ENCODE peak calls at places on chromosome 1, in six cellular contexts. F is HCT116, N is HepG2, U is H1, W is GM12878, B is K562. S is an unnamed sample.

GRCh38 chr1:20484526-20485462 is 1.2 kb downstream of the CAMK2N1 start:
- DNase-seq in F (no peak), N (no peak), U (no peak), W (no peak), B (no peak), S (no peak)

GRCh38 chr1:110262296-110262695 is 52.2 kb downstream of the KCNC4 start:
- DNase-seq in F (no peak), N (no peak), U (no peak), W (no peak), B (no peak), S (no peak)

GRCh38 chr1:41539416-41539800 is 54.9 kb upstream of the EDN2 start:
- DNase-seq in F (no peak), N (no peak), U (no peak), W (no peak), B (no peak), S (no peak)

GRCh38 chr1:156865258-156865657 is 4.6 kb downstream of the NTRK1 start:
- DNase-seq in F (no peak), N (no peak), U (no peak), W (no peak), B (peak; percentile 64), S (no peak)

GRCh38 chr1:231869364-231869763 is 242.8 kb downstream of the DISC1 start:
- DNase-seq in F (no peak), N (no peak), U (no peak), W (no peak), B (no peak), S (no peak)

GRCh38 chr1:180424848-180425457 is 77.4 kb downstream of the ACBD6 start:
- DNase-seq in F (no peak), N (no peak), U (no peak), W (peak; percentile 11), B (no peak), S (peak; percentile 11)

GRCh38 chr1:231040019-231040799 is at the start of gene FAM89A:
- DNase-seq in F (peak; percentile 4), N (no peak), U (no peak), W (no peak), B (peak; percentile 84), S (no peak)

GRCh38 chr1:69523032-69523431 is 44.7 kb upstream of the LRRC7 start:
- DNase-seq in F (no peak), N (no peak), U (no peak), W (no peak), B (peak; percentile 25), S (no peak)

GRCh38 chr1:179047637-179048002 is 21.9 kb downstream of the FAM20B start:
- DNase-seq in F (no peak), N (no peak), U (no peak), W (no peak), B (no peak), S (no peak)

GRCh38 chr1:24898152-24898908 is 31.7 kb downstream of the RUNX3 start:
- DNase-seq in F (peak; percentile 10), N (no peak), U (peak; percentile 10), W (no peak), B (peak; percentile 57), S (peak; percentile 48)

GRCh38 chr1:242239394-242239793 is 240.5 kb upstream of the MAP1LC3C start:
- DNase-seq in F (no peak), N (no peak), U (no peak), W (no peak), B (no peak), S (no peak)

GRCh38 chr1:242237051-242237450 is 238.2 kb upstream of the MAP1LC3C start:
- DNase-seq in F (no peak), N (no peak), U (no peak), W (no peak), B (no peak), S (no peak)

GRCh38 chr1:242242983-242243382 is 244.1 kb upstream of the MAP1LC3C start:
- DNase-seq in F (no peak), N (no peak), U (no peak), W (no peak), B (no peak), S (no peak)

GRCh38 chr1:242240691-242241090 is 241.8 kb upstream of the MAP1LC3C start:
- DNase-seq in F (no peak), N (no peak), U (no peak), W (no peak), B (no peak), S (no peak)

GRCh38 chr1:242240061-242240460 is 241.2 kb upstream of the MAP1LC3C start:
- DNase-seq in F (no peak), N (no peak), U (no peak), W (no peak), B (no peak), S (no peak)
- TF ChIP-seq ZNF274 in F (no peak), N (no peak), U (no peak), W (no peak), B (no peak), S (no peak)

GRCh38 chr1:86339421-86339820 is 56.7 kb downstream of the ODF2L start:
- DNase-seq in F (no peak), N (no peak), U (no peak), W (no peak), B (no peak), S (no peak)
- TF ChIP-seq YY1 in F (no peak), N (no peak), U (no peak), W (no peak), B (no peak), S (no peak)

GRCh38 chr1:18146886-18147285 is 39.3 kb downstream of the IGSF21 start:
- DNase-seq in F (no peak), N (no peak), U (no peak), W (no peak), B (no peak), S (no peak)

GRCh38 chr1:18145851-18146618 is 38.4 kb downstream of the IGSF21 start:
- DNase-seq in F (peak; percentile 13), N (no peak), U (no peak), W (no peak), B (no peak), S (no peak)

GRCh38 chr1:18144062-18144461 is 36.5 kb downstream of the IGSF21 start:
- DNase-seq in F (no peak), N (no peak), U (no peak), W (no peak), B (no peak), S (no peak)

GRCh38 chr1:18142969-18143368 is 35.4 kb downstream of the IGSF21 start:
- DNase-seq in F (no peak), N (no peak), U (no peak), W (no peak), B (no peak), S (no peak)

GRCh38 chr1:18144921-18145699 is 37.5 kb downstream of the IGSF21 start:
- DNase-seq in F (no peak), N (no peak), U (no peak), W (no peak), B (no peak), S (no peak)
- TF ChIP-seq ZNF274 in F (no peak), N (no peak), U (no peak), W (no peak), B (no peak), S (no peak)

GRCh38 chr1:72284398-72285073 is 2.2 kb upstream of the NEGR1 start:
- DNase-seq in F (no peak), N (peak; percentile 13), U (no peak), W (no peak), B (no peak), S (peak; percentile 59)
- TF ChIP-seq YY1 in F (no peak), N (no peak), U (no peak), W (no peak), B (no peak), S (no peak)

DNA sequence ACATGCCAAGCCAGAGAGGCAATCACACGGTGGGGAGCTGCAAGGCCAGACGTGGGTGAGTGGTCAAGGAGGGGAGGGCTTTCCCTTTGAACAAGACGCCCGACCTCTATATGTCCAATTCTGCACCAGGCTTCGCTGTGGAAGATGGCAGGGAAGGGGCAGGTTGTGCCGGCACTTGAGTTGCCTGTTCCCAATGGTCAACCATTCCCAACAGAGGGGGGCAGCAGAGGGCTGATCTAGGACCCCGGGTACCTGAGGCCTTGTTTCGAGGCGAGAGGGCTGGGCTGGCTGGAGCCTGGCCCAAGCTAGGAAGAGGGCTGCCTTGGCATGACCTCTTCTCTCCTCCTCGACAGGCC is 64.9 kb downstream of the TMEM53 start:
- DNase-seq in F (peak; percentile 10), N (peak; percentile 28), U (peak; percentile 67), W (no peak), B (peak; percentile 87), S (peak; percentile 66)
- TF ChIP-seq ZNF274 in F (no peak), N (no peak), U (no peak), W (no peak), B (no peak), S (no peak)

GRCh38 chr1:99725996-99726395 is 40.4 kb downstream of the FRRS1 start:
- DNase-seq in F (no peak), N (no peak), U (no peak), W (no peak), B (no peak), S (no peak)

GRCh38 chr1:99726818-99727217 is 39.6 kb downstream of the FRRS1 start:
- DNase-seq in F (no peak), N (peak; percentile 27), U (no peak), W (no peak), B (no peak), S (no peak)

GRCh38 chr1:99727575-99728190 is 38.8 kb downstream of the FRRS1 start:
- DNase-seq in F (no peak), N (no peak), U (no peak), W (no peak), B (no peak), S (peak; percentile 38)

GRCh38 chr1:99726407-99726806 is 40.0 kb downstream of the FRRS1 start:
- DNase-seq in F (no peak), N (no peak), U (no peak), W (no peak), B (no peak), S (no peak)

DNA sequence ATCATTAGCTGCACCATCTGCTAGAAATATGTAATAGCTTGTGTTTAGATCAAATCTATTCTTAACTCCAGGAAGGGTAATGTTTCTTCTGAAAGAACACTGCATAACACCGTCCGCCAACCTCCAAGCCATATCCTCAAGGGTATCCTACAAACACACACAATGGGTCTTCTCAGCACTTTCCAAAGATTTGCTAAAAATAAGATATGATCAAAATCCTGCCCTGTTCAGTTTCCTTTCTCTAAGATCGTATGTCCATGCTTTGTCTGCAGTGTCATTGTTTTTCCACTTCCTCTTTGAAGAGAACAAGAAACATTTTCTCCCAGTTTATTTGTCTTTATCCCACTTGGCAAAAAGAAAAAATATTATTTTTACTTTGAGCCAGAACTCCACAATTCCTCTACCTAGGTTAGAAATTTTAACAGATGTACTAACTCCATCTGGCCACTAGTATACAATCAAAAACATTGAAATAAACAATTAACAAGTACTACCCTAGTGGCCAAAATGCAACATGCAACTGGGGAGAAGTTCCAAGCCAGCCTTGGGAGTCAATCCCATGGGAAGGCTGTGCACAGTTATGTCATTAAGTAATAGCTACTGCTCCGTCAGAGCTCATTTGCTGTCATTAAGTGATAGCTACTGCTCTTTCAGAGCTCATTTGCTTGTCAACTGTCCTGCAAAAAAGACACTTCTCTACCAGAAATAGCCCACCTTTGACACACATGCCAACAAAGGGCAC is 37.8 kb downstream of the FRRS1 start:
- DNase-seq in F (peak; percentile 41), N (peak; percentile 56), U (no peak), W (no peak), B (peak; percentile 21), S (peak; percentile 15)
- TF ChIP-seq YY1 in F (no peak), N (no peak), U (no peak), W (no peak), B (no peak), S (no peak)

GRCh38 chr1:93521618-93522017 is 73.7 kb downstream of the FNBP1L start:
- DNase-seq in F (no peak), N (no peak), U (no peak), W (no peak), B (no peak), S (no peak)
- TF ChIP-seq ZNF274 in F (no peak), N (no peak), U (no peak), W (no peak), B (no peak), S (no peak)